ENCODE peak calls at places on chromosomes 13 and 19, in seven cellular contexts. D is pancreas, R is progenitor cell of endocrine pancreas, P is lung, Q is mucosa of descending colon, W is HFFc6, K is tibial artery. B is an unnamed sample.

GRCh38 chr13:68009546-68009945 is 779.4 kb upstream of the PCDH9 start:
- DNase-seq in R (no peak), P (no peak), D (no peak), Q (no peak), W (no peak), K (no peak), B (no peak)

GRCh38 chr13:49731766-49732165 is 40.5 kb upstream of the EBPL start:
- DNase-seq in W (peak), R (no peak), D (no peak), Q (no peak), P (no peak), K (no peak), B (no peak)

GRCh38 chr13:31150315-31150985 is 11.3 kb downstream of the HSPH1 start:
- DNase-seq in P (no peak), D (no peak), K (no peak), R (no peak), W (no peak), Q (no peak), B (no peak)

GRCh38 chr13:52070929-52071523 is 46.5 kb downstream of the UTP14C start:
- DNase-seq in Q (no peak), K (no peak), R (no peak), P (no peak), D (no peak), W (peak), B (no peak)

GRCh38 chr19:51688665-51689571 is 4.2 kb upstream of the SPACA6 start:
- DNase-seq in K (peak), W (peak), P (peak), D (peak), R (peak), Q (peak), B (peak)

GRCh38 chr19:7326105-7326877 is 22.4 kb upstream of the ARHGEF18 start:
- DNase-seq in P (no peak), W (no peak), K (peak), D (no peak), R (no peak), Q (no peak), B (no peak)

GRCh38 chr13:29402168-29402621 is 193.3 kb downstream of the SLC7A1 start:
- DNase-seq in P (no peak), Q (no peak), R (no peak), K (no peak), W (no peak), D (no peak), B (no peak)

GRCh38 chr13:74487091-74487722 is 353.0 kb upstream of the KLF12 start:
- DNase-seq in P (no peak), W (no peak), D (no peak), K (no peak), R (no peak), Q (no peak), B (no peak)

GRCh38 chr19:41226053-41226873 is 7.2 kb downstream of the AXL start:
- DNase-seq in P (peak), Q (peak), D (peak), K (peak), R (peak), W (peak), B (no peak)

GRCh38 chr19:51458051-51458645 is at the start of gene SIGLEC8:
- DNase-seq in D (no peak), W (no peak), P (no peak), K (no peak), Q (no peak), R (no peak), B (no peak)

GRCh38 chr19:35812220-35813042 is at the start of gene PRODH2:
- DNase-seq in P (no peak), W (no peak), D (no peak), R (no peak), Q (no peak), K (no peak), B (no peak)

GRCh38 chr19:13579388-13580060 is 73.2 kb upstream of the CACNA1A start:
- DNase-seq in Q (no peak), R (no peak), K (no peak), W (peak), D (no peak), P (no peak), B (no peak)
- TF ChIP-seq CTCF in Q (no peak), R (no peak), K (no peak), W (peak), D (no peak), P (no peak), B (no peak)

DNA sequence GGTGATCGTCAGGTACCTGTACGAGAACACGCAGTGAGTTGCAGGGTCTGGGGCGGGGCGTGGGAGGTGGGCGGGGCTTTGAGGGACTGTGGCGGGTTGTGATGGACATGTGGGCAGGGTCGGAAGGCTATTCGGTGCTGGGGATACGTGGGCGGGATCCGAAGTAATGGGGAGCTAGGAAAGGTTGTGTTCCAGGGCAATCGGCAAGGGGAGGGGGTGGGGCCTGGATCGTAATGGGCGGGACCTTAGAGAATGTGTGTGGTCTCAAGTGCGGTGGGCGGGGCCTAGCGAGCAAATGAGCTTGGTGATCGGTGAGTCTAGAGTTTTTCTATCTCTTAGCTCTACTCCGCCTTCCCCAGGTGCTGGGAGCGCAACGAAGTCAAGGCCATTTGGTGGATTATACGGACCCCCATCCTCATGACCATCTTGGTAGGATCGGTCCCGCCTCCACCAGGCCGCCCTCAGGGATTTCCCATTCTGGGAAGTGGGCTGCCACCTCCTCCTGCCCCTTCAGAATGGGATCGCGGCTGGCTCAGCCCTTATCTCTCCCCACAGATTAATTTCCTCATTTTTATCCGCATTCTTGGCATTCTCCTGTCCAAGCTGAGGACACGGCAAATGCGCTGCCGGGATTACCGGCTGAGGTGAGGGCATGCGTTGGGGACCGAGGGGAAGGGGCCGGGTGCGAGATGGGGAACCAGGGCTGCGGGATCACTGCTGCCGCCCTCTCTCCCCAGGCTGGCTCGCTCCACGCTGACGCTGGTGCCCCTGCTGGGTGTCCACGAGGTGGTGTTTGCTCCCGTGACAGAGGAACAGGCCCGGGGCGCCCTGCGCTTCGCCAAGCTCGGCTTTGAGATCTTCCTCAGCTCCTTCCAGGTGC is 9.6 kb downstream of the GIPR start:
- DNase-seq in P (peak), W (peak), K (peak), Q (peak), R (peak), D (peak), B (peak)
- TF ChIP-seq CTCF in P (no peak), W (peak), K (no peak), Q (no peak), R (peak), D (no peak), B (no peak)

GRCh38 chr13:27199691-27200090 is 28.1 kb upstream of the USP12 start:
- DNase-seq in D (no peak), Q (no peak), K (no peak), R (no peak), P (no peak), W (no peak), B (no peak)

GRCh38 chr13:27200413-27201066 is 28.9 kb upstream of the USP12 start:
- DNase-seq in R (no peak), P (no peak), D (no peak), Q (no peak), K (no peak), W (no peak), B (no peak)

GRCh38 chr13:27201661-27202060 is 30.1 kb upstream of the USP12 start:
- DNase-seq in Q (no peak), R (no peak), P (no peak), W (peak), K (no peak), D (no peak), B (no peak)

GRCh38 chr13:27203186-27203585 is 31.6 kb upstream of the USP12 start:
- DNase-seq in K (no peak), W (no peak), Q (no peak), D (no peak), P (no peak), R (no peak), B (no peak)

GRCh38 chr13:27203854-27204253 is 32.2 kb upstream of the USP12 start:
- DNase-seq in Q (no peak), R (no peak), K (no peak), P (no peak), W (peak), D (no peak), B (no peak)
- TF ChIP-seq CTCF in Q (no peak), R (no peak), K (peak), P (peak), W (peak), D (no peak), B (no peak)

GRCh38 chr13:46404732-46405097 is 17.7 kb upstream of the RUBCNL start:
- DNase-seq in D (no peak), K (no peak), W (no peak), Q (no peak), R (no peak), P (no peak), B (no peak)

GRCh38 chr13:46402178-46402577 is 15.1 kb upstream of the RUBCNL start:
- DNase-seq in P (no peak), Q (no peak), W (no peak), K (no peak), D (no peak), R (no peak), B (no peak)

GRCh38 chr13:46401432-46401831 is 14.4 kb upstream of the RUBCNL start:
- DNase-seq in R (no peak), D (no peak), K (no peak), W (no peak), P (no peak), Q (no peak), B (no peak)

GRCh38 chr13:46405457-46405856 is 18.4 kb upstream of the RUBCNL start:
- DNase-seq in D (no peak), W (no peak), Q (no peak), P (no peak), R (no peak), K (no peak), B (no peak)

GRCh38 chr13:46403851-46404731 is 17.0 kb upstream of the RUBCNL start:
- DNase-seq in P (peak), W (no peak), K (no peak), D (no peak), R (no peak), Q (no peak), B (no peak)
- TF ChIP-seq CTCF in P (no peak), W (no peak), K (no peak), D (no peak), R (no peak), Q (no peak), B (no peak)

DNA sequence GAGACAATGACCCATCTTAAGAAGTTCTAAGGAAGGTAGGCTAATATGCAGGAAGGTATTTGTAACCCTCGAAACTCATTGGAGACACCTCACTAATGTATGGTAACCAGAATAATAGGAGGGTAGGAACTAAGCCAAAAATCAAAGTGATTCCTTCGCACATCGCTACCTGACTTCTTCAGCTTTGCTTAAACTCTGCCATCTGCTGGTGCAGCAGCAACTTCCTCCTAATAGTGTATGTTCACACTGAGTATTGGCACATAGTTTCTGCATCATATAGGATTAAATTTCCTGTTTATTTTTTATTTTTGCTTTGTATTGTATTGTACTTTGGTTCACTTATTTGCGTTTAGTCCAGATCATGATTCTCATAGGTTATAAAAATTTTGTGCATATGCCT is 676.2 kb downstream of the GPC5 start:
- DNase-seq in W (no peak), Q (no peak), D (no peak), K (no peak), R (no peak), P (no peak), B (no peak)
- TF ChIP-seq CTCF in W (peak), Q (no peak), D (peak), K (no peak), R (peak), P (no peak), B (no peak)

GRCh38 chr13:110563463-110563774 is 1.9 kb upstream of the RAB20 start:
- DNase-seq in W (no peak), D (no peak), R (no peak), P (no peak), K (no peak), Q (no peak), B (no peak)

GRCh38 chr13:110566201-110566600 is 4.7 kb upstream of the RAB20 start:
- DNase-seq in D (no peak), Q (no peak), R (no peak), K (no peak), W (no peak), P (no peak), B (no peak)

GRCh38 chr13:110562696-110563462 is 1.4 kb upstream of the RAB20 start:
- DNase-seq in R (no peak), K (no peak), D (no peak), P (no peak), Q (no peak), W (no peak), B (no peak)

GRCh38 chr13:110564472-110564985 is 3.0 kb upstream of the RAB20 start:
- DNase-seq in R (no peak), D (no peak), W (no peak), P (no peak), K (no peak), Q (no peak), B (no peak)

GRCh38 chr13:110565296-110565695 is 3.8 kb upstream of the RAB20 start:
- DNase-seq in D (no peak), K (no peak), P (no peak), W (no peak), Q (no peak), R (no peak), B (no peak)
- TF ChIP-seq CTCF in D (no peak), K (no peak), P (no peak), W (no peak), Q (no peak), R (peak), B (no peak)

GRCh38 chr19:14530505-14530904 is 1.1 kb downstream of the TECR start:
- DNase-seq in W (no peak), R (no peak), P (no peak), Q (no peak), D (no peak), K (no peak), B (no peak)
- TF ChIP-seq CTCF in W (no peak), R (no peak), P (no peak), Q (no peak), D (no peak), K (no peak), B (no peak)

DNA sequence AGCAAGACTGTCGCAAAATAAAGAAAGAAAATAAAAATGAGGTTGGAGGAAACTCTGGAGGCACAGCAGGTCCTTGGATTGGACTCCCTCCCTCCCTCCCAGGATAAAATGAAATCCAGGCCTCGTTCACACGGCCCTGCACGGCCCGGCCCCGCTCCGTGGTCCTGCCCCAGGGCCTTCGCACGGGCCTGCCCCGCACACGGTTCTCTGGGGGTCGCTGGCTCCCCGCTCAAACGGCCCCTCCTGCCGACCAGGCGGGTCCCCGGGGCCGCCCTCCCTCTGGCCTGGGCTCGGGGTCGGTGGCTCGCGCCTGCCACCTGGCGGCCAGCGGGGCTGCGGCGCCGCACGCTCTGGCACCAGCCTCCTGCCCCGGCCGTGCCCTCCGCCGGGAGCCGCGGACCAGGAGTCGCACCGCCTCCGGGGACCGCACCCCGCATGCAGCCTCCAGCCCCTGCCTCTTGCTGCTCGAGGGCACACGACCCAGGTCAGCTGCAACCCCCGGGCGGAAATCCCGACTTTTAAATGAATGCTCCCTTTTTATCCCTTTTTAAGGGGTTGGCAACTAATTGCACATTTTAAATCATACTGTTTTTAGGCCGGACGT is 1.5 kb upstream of the WDR18 start:
- DNase-seq in Q (peak), P (peak), D (peak), K (peak), W (peak), R (peak), B (no peak)
- TF ChIP-seq CTCF in Q (peak), P (peak), D (peak), K (peak), W (peak), R (peak), B (peak)

DNA sequence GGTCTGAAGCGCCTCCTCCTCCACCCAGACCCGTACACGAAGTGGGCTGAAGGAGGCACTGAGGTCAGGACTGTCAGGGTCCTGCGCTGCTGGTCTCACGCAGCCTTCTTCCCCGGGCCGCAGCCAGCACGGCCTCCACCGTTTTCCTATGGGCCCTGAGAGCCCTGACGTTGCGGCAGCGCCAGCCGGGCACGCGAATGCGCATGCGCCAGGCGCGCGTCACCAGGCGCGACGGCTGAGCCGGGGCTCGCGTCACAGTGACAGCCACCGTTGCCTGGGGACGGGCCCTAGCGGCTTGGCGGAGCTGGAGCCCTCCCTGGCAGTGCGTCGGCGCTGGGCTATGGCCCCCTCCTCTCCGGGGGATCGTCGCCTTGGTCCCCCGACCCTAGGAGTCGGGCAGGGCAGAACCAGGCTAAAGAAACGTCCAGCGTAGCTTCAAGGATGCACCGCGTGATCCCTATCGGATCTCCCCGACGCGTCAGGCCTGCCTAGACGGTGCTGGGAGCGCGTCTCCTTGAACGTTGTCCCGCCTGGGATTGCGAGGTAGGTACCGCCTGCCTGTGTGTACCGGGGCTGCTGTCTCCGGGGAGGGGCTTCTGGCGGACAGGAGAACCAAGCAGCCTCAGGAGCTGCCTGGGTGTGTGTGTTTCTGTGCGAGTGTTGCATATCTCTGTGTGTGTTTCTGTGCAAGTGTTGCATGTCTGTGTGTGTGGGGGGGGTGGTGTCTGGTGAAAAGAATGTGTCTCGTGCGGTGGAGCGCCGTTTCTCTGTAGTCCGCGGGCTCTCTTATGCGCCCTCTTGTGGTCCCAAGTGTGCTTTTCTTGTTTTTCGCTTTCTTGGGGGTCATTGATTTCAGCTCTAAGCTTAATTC is 43.2 kb downstream of the ZNF571 start:
- DNase-seq in W (no peak), Q (peak), K (no peak), D (no peak), P (no peak), R (no peak), B (no peak)
- TF ChIP-seq CTCF in W (peak), Q (no peak), K (no peak), D (no peak), P (no peak), R (no peak), B (no peak)

DNA sequence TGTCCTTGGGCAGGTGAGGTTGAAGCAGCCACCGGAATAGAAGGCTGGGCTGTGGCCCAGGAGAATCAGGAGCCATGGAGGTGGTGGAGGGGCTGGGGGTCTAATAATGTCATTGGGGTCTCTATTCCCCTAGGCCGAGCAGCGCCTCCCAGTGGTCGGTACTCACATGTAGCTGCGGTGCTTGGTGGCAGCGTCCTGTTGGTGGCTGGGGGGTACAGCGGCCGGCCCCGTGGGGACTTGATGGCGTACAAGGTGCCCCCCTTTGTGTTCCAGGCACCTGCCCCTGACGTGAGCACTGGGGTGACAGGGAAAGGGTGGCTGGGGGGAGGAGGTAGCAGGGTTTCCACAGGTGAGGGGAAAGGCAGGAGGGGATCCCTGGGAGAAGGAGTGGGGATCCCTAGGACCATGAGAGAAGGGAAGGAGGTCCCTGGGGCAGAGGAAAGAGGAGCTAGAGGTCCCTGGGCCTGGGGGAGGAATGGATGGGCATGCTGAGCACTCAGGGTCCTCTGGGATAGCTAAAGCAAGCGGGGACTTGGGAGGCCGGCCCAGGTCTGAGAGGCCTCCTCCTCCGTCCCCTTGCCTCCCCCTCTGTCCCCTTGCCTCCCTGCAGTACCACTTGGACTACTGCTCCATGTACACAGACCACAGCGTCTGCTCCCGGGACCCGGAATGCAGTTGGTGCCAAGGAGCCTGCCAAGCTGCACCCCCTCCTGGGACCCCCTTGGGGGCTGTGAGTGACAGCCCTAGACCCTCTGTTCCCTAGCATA is 18.1 kb downstream of the MEGF8 start:
- DNase-seq in P (no peak), R (no peak), K (no peak), Q (no peak), D (no peak), W (no peak), B (no peak)
- TF ChIP-seq CTCF in P (no peak), R (peak), K (no peak), Q (no peak), D (no peak), W (peak), B (no peak)

B was measured in omental fat pad.